ENCODE peak calls at places on chromosomes 5 and 9, in seven cellular contexts. V is HCT116, W is HepG2, P is GM12878, X is SK-N-SH, A is K562, K is H1. O is an unnamed sample.

GRCh38 chr5:127492854-127493738 is 24.3 kb upstream of the PRRC1 start:
- DNase-seq in P (peak), W (peak), K (no peak), V (peak), X (peak), A (peak), O (peak)

GRCh38 chr9:135602789-135603481 is 36.4 kb downstream of the GLT6D1 start:
- DNase-seq in W (no peak), P (no peak), V (peak), K (peak), X (peak), A (peak), O (peak)

GRCh38 chr5:32147236-32147635 is 26.9 kb downstream of the GOLPH3 start:
- DNase-seq in P (no peak), X (no peak), W (no peak), K (no peak), V (no peak), A (no peak), O (no peak)

GRCh38 chr9:130921923-130922662 is 17.0 kb downstream of the FIBCD1 start:
- DNase-seq in X (no peak), A (no peak), P (no peak), W (no peak), K (no peak), V (no peak), O (no peak)

GRCh38 chr5:167296680-167297079 is 994.8 kb upstream of the WWC1 start:
- DNase-seq in X (no peak), A (no peak), W (no peak), K (no peak), V (no peak), P (no peak), O (no peak)

GRCh38 chr5:178426326-178427130 is 163.7 kb downstream of the COL23A1 start:
- DNase-seq in P (no peak), X (peak), A (no peak), W (no peak), K (peak), V (no peak), O (no peak)

GRCh38 chr5:53095931-53096525 is 13.5 kb downstream of the MOCS2 start:
- DNase-seq in K (peak), V (peak), X (peak), P (peak), A (peak), W (peak), O (peak)

GRCh38 chr5:665956-666711 is 27.0 kb downstream of the TPPP start:
- DNase-seq in V (no peak), X (no peak), W (no peak), K (no peak), A (no peak), P (no peak), O (no peak)

GRCh38 chr5:502325-503079 is 21.7 kb downstream of the SLC9A3 start:
- DNase-seq in K (no peak), V (no peak), W (no peak), A (no peak), X (no peak), P (no peak), O (no peak)

GRCh38 chr5:1724822-1725602 is 74.6 kb downstream of the MRPL36 start:
- DNase-seq in K (peak), W (no peak), A (peak), V (no peak), P (no peak), X (no peak), O (no peak)

GRCh38 chr5:23727271-23727670 is 219.9 kb downstream of the PRDM9 start:
- DNase-seq in X (no peak), V (no peak), W (peak), A (no peak), P (no peak), K (no peak), O (peak)

GRCh38 chr9:131769361-131769760 is 29.5 kb upstream of the RAPGEF1 start:
- DNase-seq in V (no peak), W (no peak), P (no peak), K (no peak), X (no peak), A (no peak), O (no peak)

GRCh38 chr5:171748720-171749119 is 36.9 kb upstream of the SMIM23 start:
- DNase-seq in V (no peak), W (no peak), K (no peak), A (no peak), P (no peak), X (no peak), O (no peak)

GRCh38 chr9:34869390-34869789 is 88.7 kb upstream of the PHF24 start:
- DNase-seq in V (peak), P (no peak), A (no peak), W (peak), K (no peak), X (no peak), O (peak)

GRCh38 chr5:96087939-96088338 is 126.3 kb upstream of the ELL2 start:
- DNase-seq in P (no peak), W (no peak), A (no peak), X (no peak), K (no peak), V (no peak), O (no peak)

GRCh38 chr5:121967187-121967586 is 5.4 kb downstream of the SRFBP1 start:
- DNase-seq in X (no peak), V (no peak), A (no peak), K (no peak), P (no peak), W (no peak), O (no peak)

GRCh38 chr5:122415481-122416120 is 103.6 kb downstream of the SNCAIP start:
- DNase-seq in W (peak), V (peak), X (peak), P (no peak), K (peak), A (peak), O (peak)

GRCh38 chr5:153362026-153362425 is 128.4 kb upstream of the GRIA1 start:
- DNase-seq in X (no peak), K (no peak), P (no peak), V (no peak), A (no peak), W (no peak), O (no peak)

GRCh38 chr9:130692365-130692764 is 1.2 kb upstream of the EXOSC2 start:
- DNase-seq in P (no peak), X (peak), A (no peak), V (no peak), W (no peak), K (peak), O (no peak)

GRCh38 chr5:10854526-10855277 is 93.7 kb upstream of the DAP start:
- DNase-seq in W (no peak), X (no peak), A (no peak), K (no peak), V (no peak), P (no peak), O (no peak)

GRCh38 chr9:131382850-131383729 is 10.8 kb upstream of the PRRC2B start:
- DNase-seq in X (no peak), W (peak), P (no peak), V (no peak), K (peak), A (peak), O (peak)

GRCh38 chr5:96721351-96721970 is 59.3 kb downstream of the CAST start:
- DNase-seq in X (no peak), A (no peak), P (no peak), V (no peak), K (no peak), W (no peak), O (no peak)

GRCh38 chr5:75034137-75034739 is 18.1 kb downstream of the GCNT4 start:
- DNase-seq in P (no peak), W (no peak), V (no peak), K (no peak), X (no peak), A (no peak), O (no peak)

GRCh38 chr5:99122976-99123375 is 194.2 kb upstream of the CHD1 start:
- DNase-seq in A (no peak), P (no peak), X (no peak), W (no peak), K (no peak), V (no peak), O (no peak)

GRCh38 chr5:59342181-59342580 is 551.3 kb downstream of the PDE4D start:
- DNase-seq in K (no peak), P (no peak), A (no peak), X (peak), W (no peak), V (no peak), O (no peak)

GRCh38 chr9:20980713-20981481 is 50.5 kb downstream of the HACD4 start:
- DNase-seq in W (no peak), V (no peak), X (no peak), A (no peak), K (no peak), P (peak), O (no peak)

GRCh38 chr9:78541868-78542267 is 244.9 kb downstream of the PSAT1 start:
- DNase-seq in A (no peak), X (no peak), K (no peak), V (no peak), W (no peak), P (no peak), O (no peak)

GRCh38 chr5:68460147-68460760 is 244.7 kb downstream of the PIK3R1 start:
- DNase-seq in W (peak), A (peak), V (peak), P (no peak), X (peak), K (no peak), O (no peak)

GRCh38 chr5:83688321-83688720 is 32.3 kb downstream of the HAPLN1 start:
- DNase-seq in K (no peak), P (no peak), X (no peak), W (no peak), V (no peak), A (no peak), O (no peak)

GRCh38 chr5:14417792-14418765 is 163.5 kb upstream of the OTULINL start:
- DNase-seq in W (no peak), A (no peak), V (no peak), P (no peak), K (no peak), X (peak), O (no peak)

GRCh38 chr9:137717776-137718327 is 99.0 kb downstream of the EHMT1 start:
- DNase-seq in W (no peak), A (no peak), K (no peak), X (no peak), P (no peak), V (no peak), O (no peak)

GRCh38 chr9:131885144-131885609 is 145.3 kb upstream of the RAPGEF1 start:
- DNase-seq in X (peak), W (no peak), P (no peak), A (no peak), V (no peak), K (no peak), O (no peak)

GRCh38 chr9:92983984-92984589 is 36.8 kb downstream of the FGD3 start:
- DNase-seq in P (no peak), X (no peak), K (no peak), A (no peak), V (peak), W (no peak), O (peak)

GRCh38 chr9:89781838-89782237 is 177.0 kb downstream of the GADD45G start:
- DNase-seq in W (no peak), X (no peak), A (no peak), V (no peak), K (no peak), P (peak), O (no peak)

GRCh38 chr9:99489043-99489378 is 266.9 kb downstream of the SEC61B start:
- DNase-seq in X (peak), P (no peak), V (no peak), A (no peak), W (no peak), K (no peak), O (no peak)

GRCh38 chr5:142109356-142110045 is 922 bp downstream of the NDFIP1 start:
- DNase-seq in A (no peak), X (no peak), V (no peak), K (no peak), P (no peak), W (no peak), O (peak)

GRCh38 chr5:68171101-68171558 is 44.4 kb upstream of the PIK3R1 start:
- DNase-seq in K (no peak), A (no peak), X (no peak), V (no peak), P (no peak), W (no peak), O (no peak)

GRCh38 chr5:142134333-142135010 is 25.9 kb downstream of the NDFIP1 start:
- DNase-seq in K (no peak), X (no peak), A (no peak), W (no peak), V (no peak), P (no peak), O (no peak)

GRCh38 chr5:145237843-145238242 is 597.3 kb downstream of the PRELID2 start:
- DNase-seq in K (peak), V (peak), A (no peak), X (peak), P (no peak), W (peak), O (peak)

DNA sequence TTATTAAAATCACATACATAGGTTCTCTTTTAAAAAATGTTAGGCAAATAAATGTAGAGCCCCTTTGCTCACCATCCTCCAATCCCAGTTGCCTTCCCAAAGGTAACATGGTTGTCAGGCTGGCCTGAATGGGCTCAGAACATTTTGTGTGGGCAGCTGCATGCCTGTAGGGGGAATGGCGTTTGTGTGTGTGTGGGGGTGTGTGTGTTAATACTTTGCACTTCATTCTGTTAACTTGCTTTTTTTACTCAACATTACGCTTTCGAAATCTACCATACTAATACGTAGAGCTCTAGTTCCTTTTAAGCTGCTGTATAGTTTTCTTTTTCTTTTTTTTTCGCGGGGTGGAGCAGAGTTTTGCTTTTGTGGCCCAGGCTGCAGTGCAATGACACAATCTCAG is 14.0 kb downstream of the MYOZ3 start:
- DNase-seq in A (no peak), X (no peak), K (no peak), V (no peak), P (no peak), W (no peak), O (no peak)
- TF ChIP-seq JUND in A (no peak), X (no peak), K (no peak), V (no peak), P (no peak), W (no peak), O (no peak)

GRCh38 chr5:137668574-137669093 is 67.3 kb downstream of the KLHL3 start:
- DNase-seq in V (no peak), K (no peak), P (no peak), A (no peak), X (no peak), W (no peak), O (no peak)

GRCh38 chr5:137666901-137667300 is 69.0 kb downstream of the KLHL3 start:
- DNase-seq in W (no peak), V (no peak), A (no peak), K (no peak), X (no peak), P (no peak), O (no peak)

GRCh38 chr5:137665678-137666077 is 70.2 kb downstream of the KLHL3 start:
- DNase-seq in W (no peak), X (no peak), A (no peak), P (no peak), K (no peak), V (no peak), O (no peak)

GRCh38 chr5:137667341-137667740 is 68.5 kb downstream of the KLHL3 start:
- DNase-seq in W (no peak), K (no peak), A (no peak), X (no peak), P (no peak), V (no peak), O (no peak)

GRCh38 chr5:137666109-137666850 is 69.6 kb downstream of the KLHL3 start:
- DNase-seq in P (peak), K (no peak), X (no peak), V (no peak), W (no peak), A (no peak), O (no peak)
- TF ChIP-seq JUND in P (no peak), K (no peak), X (no peak), V (no peak), W (no peak), A (no peak), O (no peak)

GRCh38 chr9:87243602-87244001 is 254.1 kb upstream of the DAPK1 start:
- DNase-seq in P (no peak), X (no peak), A (no peak), W (no peak), V (no peak), K (no peak), O (no peak)

GRCh38 chr9:87238545-87238944 is 259.1 kb upstream of the DAPK1 start:
- DNase-seq in A (no peak), X (no peak), K (no peak), P (no peak), V (no peak), W (no peak), O (no peak)

GRCh38 chr9:87236546-87236945 is 261.1 kb upstream of the DAPK1 start:
- DNase-seq in P (no peak), K (no peak), V (no peak), A (no peak), X (no peak), W (no peak), O (no peak)

GRCh38 chr9:87237337-87237736 is 260.3 kb upstream of the DAPK1 start:
- DNase-seq in P (no peak), W (no peak), V (no peak), A (no peak), X (no peak), K (no peak), O (no peak)

DNA sequence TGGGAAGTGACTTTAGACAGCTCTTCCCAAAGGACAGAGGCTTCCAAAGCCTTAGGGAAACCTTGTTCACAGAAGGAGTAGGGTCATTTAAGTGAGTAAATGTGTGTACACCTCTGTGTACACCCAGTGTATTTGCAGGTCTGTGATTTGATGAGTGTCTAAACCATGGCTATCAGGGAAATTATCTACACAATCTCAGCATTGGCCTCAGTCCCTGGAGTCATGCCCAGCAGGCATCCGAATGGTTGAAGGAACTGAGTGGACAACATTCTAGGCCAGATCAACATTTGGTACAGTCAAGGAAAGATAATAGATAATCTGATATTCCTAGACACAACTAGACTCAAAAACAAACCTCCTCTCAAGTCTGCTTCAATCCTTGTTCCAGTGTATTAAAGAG is 258.4 kb upstream of the DAPK1 start:
- DNase-seq in K (no peak), W (no peak), X (no peak), P (no peak), A (no peak), V (no peak), O (no peak)
- TF ChIP-seq JUND in K (no peak), W (no peak), X (no peak), P (no peak), A (no peak), V (no peak), O (no peak)

DNA sequence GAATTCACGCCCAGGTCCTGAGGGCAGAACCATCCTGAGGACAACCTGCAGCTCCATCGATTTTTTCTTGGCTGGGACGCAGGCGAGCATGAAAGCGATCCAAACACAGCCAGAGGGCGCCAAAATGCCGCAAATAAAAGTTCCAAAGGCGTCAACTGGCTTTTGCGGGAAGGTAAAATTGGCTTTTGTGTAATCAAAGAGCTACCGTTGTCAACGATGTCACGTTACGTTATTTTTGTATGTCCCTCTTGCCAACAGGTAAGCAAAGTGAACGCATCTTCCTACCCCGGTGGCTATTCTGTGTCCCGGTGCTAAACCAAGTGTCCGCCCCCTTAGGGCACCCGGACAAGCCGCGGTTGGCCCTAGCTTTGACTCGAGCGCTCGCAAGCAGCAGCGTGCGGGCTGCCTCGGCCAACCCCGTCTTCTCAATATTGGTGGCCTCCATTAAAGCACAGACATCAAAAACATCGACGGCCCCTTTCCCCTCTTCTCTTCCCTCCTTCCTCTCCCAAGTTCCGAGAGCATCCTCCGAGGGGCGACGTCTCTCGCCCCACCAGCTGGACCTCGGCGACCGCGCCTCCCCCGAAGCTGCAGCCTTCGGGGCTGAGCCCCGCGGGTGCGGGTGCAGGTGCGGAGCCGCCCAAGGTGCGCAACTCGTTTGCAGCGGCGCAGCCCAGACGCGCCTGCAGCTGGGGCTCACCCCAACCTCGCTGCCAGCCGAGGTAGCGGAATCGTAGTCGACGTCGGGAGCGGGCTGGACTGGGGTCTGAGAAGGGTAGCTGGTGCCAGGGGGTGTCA is 1.1 kb upstream of the BASP1 start:
- DNase-seq in X (peak), P (peak), A (peak), W (peak), K (peak), V (peak), O (peak)
- TF ChIP-seq JUND in X (no peak), P (no peak), A (no peak), W (no peak), K (no peak), V (no peak), O (no peak)

GRCh38 chr9:86601697-86602096 is 247.5 kb upstream of the TUT7 start:
- DNase-seq in X (no peak), K (no peak), A (no peak), P (no peak), W (no peak), V (no peak), O (no peak)

GRCh38 chr9:86605303-86605702 is 251.1 kb upstream of the TUT7 start:
- DNase-seq in X (no peak), K (no peak), A (no peak), W (no peak), V (no peak), P (no peak), O (no peak)

GRCh38 chr9:86602715-86603114 is 248.5 kb upstream of the TUT7 start:
- DNase-seq in K (no peak), V (no peak), A (no peak), P (no peak), W (no peak), X (no peak), O (no peak)

GRCh38 chr9:86600977-86601376 is 246.8 kb upstream of the TUT7 start:
- DNase-seq in X (no peak), V (no peak), K (no peak), W (no peak), A (no peak), P (no peak), O (no peak)

DNA sequence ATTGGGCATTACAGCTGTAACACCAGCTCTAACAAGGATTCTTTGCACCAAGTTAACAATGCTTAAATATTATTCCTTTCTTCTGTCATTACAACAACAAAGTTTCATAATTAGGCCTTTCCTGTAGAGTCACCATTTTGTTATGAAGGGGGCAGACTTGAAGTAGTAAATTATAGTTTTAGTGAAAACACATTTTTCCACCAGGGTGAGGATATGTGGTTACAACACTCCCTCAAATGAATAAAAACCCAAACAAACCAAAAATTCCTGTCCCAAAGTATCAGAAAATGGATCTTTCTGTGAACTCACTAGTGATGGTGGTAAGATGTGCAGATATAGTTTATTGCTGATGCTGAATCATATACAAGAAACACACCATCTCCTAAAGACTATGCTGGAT is 250.5 kb upstream of the TUT7 start:
- DNase-seq in A (no peak), X (no peak), V (no peak), W (no peak), P (no peak), K (no peak), O (no peak)
- TF ChIP-seq JUND in A (no peak), X (peak), V (no peak), W (no peak), P (no peak), K (no peak), O (no peak)

O was measured in T47D.